ENCODE peak calls at places on chromosome X, in seven cellular contexts. B is midbrain; S is CD4-positive, alpha-beta memory T cell; U is NCI-H510A treated with DMSO at 0.1 percent for 48 hours; D is BE2C; K is MG63; C is myocyte. Z is an unnamed sample.

GRCh38 chrX:137574102-137574783 is 8.3 kb downstream of the ZIC3 start:
- DNase-seq in U (no peak), S (no peak), C (no peak), K (no peak), D (no peak), B (no peak), Z (no peak)

GRCh38 chrX:42366181-42366580 is 411.8 kb downstream of the PPP1R2C start:
- DNase-seq in U (no peak), C (peak; percentile 35), S (no peak), K (no peak), B (no peak), D (no peak), Z (no peak)

GRCh38 chrX:40078489-40079288 is 19.1 kb downstream of the BCOR start:
- DNase-seq in S (no peak), K (no peak), B (no peak), D (no peak), U (no peak), C (no peak), Z (no peak)

GRCh38 chrX:134171661-134172587 is 65.1 kb upstream of the CCDC160 start:
- DNase-seq in D (no peak), K (peak; percentile 18), U (peak; percentile 30), B (peak; percentile 48), C (no peak), S (peak; percentile 29), Z (no peak)

GRCh38 chrX:31580227-31580626 is 508.4 kb upstream of the FTHL17 start:
- DNase-seq in D (peak; percentile 40), S (no peak), K (peak; percentile 13), C (no peak), U (peak; percentile 41), B (no peak), Z (no peak)

GRCh38 chrX:10070714-10071436 is 85.9 kb upstream of the CLCN4 start:
- DNase-seq in C (no peak), D (no peak), S (no peak), U (no peak), B (no peak), K (no peak), Z (no peak)

GRCh38 chrX:53357799-53358530 is 64.5 kb downstream of the SMC1A start:
- DNase-seq in S (no peak), U (no peak), K (no peak), D (no peak), C (peak; percentile 1), B (no peak), Z (no peak)

GRCh38 chrX:20252392-20253231 is 14.1 kb downstream of the RPS6KA3 start:
- DNase-seq in B (peak; percentile 5), D (peak; percentile 41), U (no peak), C (peak; percentile 42), S (peak; percentile 73), K (peak; percentile 46), Z (peak; percentile 72)

GRCh38 chrX:84160736-84161135 is 27.3 kb downstream of the RPS6KA6 start:
- DNase-seq in C (no peak), D (no peak), K (no peak), U (no peak), B (no peak), S (no peak), Z (no peak)

GRCh38 chrX:63746278-63746677 is 38.7 kb downstream of the ARHGEF9 start:
- DNase-seq in B (no peak), S (peak; percentile 38), U (no peak), D (no peak), K (no peak), C (no peak), Z (peak; percentile 33)

GRCh38 chrX:19127649-19128168 is 5.4 kb upstream of the ADGRG2 start:
- DNase-seq in K (peak; percentile 55), S (no peak), B (no peak), C (peak; percentile 3), D (no peak), U (no peak), Z (no peak)

GRCh38 chrX:153499876-153500275 is 5.1 kb downstream of the BGN start:
- DNase-seq in K (peak; percentile 88), S (no peak), C (peak; percentile 50), B (peak; percentile 66), U (no peak), D (peak; percentile 41), Z (no peak)

GRCh38 chrX:31260351-31260750 is 188.5 kb upstream of the FTHL17 start:
- DNase-seq in S (no peak), B (no peak), U (no peak), D (no peak), C (no peak), K (no peak), Z (no peak)

GRCh38 chrX:71184803-71185495 is 38.1 kb upstream of the GJB1 start:
- DNase-seq in D (no peak), C (no peak), K (no peak), U (peak; percentile 8), B (no peak), S (no peak), Z (no peak)

GRCh38 chrX:134836497-134836968 is 154.3 kb upstream of the SMIM10 start:
- DNase-seq in K (peak; percentile 31), C (peak; percentile 4), B (no peak), U (no peak), D (no peak), S (no peak), Z (no peak)

GRCh38 chrX:27162496-27162895 is 300.6 kb downstream of the PPP4R3C start:
- DNase-seq in U (no peak), S (no peak), B (no peak), C (no peak), K (no peak), D (no peak), Z (no peak)

GRCh38 chrX:334331-334891 is 15.8 kb upstream of the GTPBP6 start:
- DNase-seq in B (no peak), C (no peak), S (no peak), D (no peak), K (no peak), U (no peak), Z (no peak)

GRCh38 chrX:44898411-44899221 is 25.6 kb downstream of the KDM6A start:
- DNase-seq in S (no peak), C (no peak), U (peak; percentile 70), D (no peak), K (no peak), B (no peak), Z (no peak)

GRCh38 chrX:25034889-25035288 is 19.1 kb upstream of the ARX start:
- DNase-seq in D (no peak), B (no peak), S (no peak), C (peak; percentile 63), U (no peak), K (no peak), Z (no peak)

GRCh38 chrX:16578218-16578617 is 71.7 kb upstream of the S100G start:
- DNase-seq in U (no peak), S (no peak), B (no peak), C (no peak), K (peak; percentile 38), D (no peak), Z (no peak)

GRCh38 chrX:107706309-107706708 is 69.3 kb downstream of the TSC22D3 start:
- DNase-seq in B (no peak), U (no peak), C (no peak), S (no peak), K (no peak), D (no peak), Z (no peak)

GRCh38 chrX:125205918-125206665 is 113.6 kb upstream of the TEX13C start:
- DNase-seq in U (peak; percentile 30), D (no peak), K (peak; percentile 50), S (no peak), C (no peak), B (no peak), Z (no peak)

GRCh38 chrX:140767646-140768045 is 58.1 kb downstream of the LINC00632 start:
- DNase-seq in S (no peak), K (peak; percentile 14), B (no peak), U (no peak), C (peak; percentile 6), D (no peak), Z (no peak)

Z was measured in effector memory CD8-positive, alpha-beta T cell.